ENCODE peak calls at places on chromosomes 5 and 9, in eight cellular contexts. P, O, X, G, I, T, J and R are unnamed samples.

GRCh38 chr9:18721267-18722079 is 247.5 kb downstream of the ADAMTSL1 start:
- DNase-seq in P (no peak), O (no peak), X (no peak), G (no peak), I (no peak), T (no peak), J (peak; percentile 20), R (no peak)

GRCh38 chr5:91206734-91207133 is 176.4 kb downstream of the ARRDC3 start:
- DNase-seq in P (no peak), O (peak; percentile 90), X (no peak), G (no peak), I (no peak), T (no peak), J (no peak), R (no peak)

GRCh38 chr5:39906146-39906545 is 481.4 kb upstream of the DAB2 start:
- DNase-seq in P (no peak), O (no peak), X (no peak), G (no peak), I (no peak), T (no peak), J (no peak), R (no peak)

GRCh38 chr5:82330921-82331320 is 52.8 kb upstream of the RPS23 start:
- DNase-seq in P (no peak), O (no peak), X (no peak), G (no peak), I (no peak), T (no peak), J (no peak), R (no peak)

GRCh38 chr5:83563631-83564030 is 92.1 kb downstream of the VCAN start:
- DNase-seq in P (no peak), O (no peak), X (no peak), G (no peak), I (no peak), T (no peak), J (peak; percentile 63), R (no peak)

GRCh38 chr5:69217154-69217731 is 17.4 kb upstream of the CDK7 start:
- DNase-seq in P (peak; percentile 97), O (no peak), X (no peak), G (no peak), I (no peak), T (no peak), J (no peak), R (no peak)

GRCh38 chr5:34057569-34057968 is 14.6 kb upstream of the C1QTNF3 start:
- DNase-seq in P (no peak), O (no peak), X (no peak), G (no peak), I (no peak), T (no peak), J (no peak), R (no peak)

GRCh38 chr5:4156889-4157288 is 561.3 kb downstream of the IRX1 start:
- DNase-seq in P (no peak), O (no peak), X (no peak), G (no peak), I (no peak), T (no peak), J (no peak), R (no peak)

GRCh38 chr5:134846641-134846960 is 833 bp downstream of the C5orf24 start:
- DNase-seq in P (no peak), O (no peak), X (no peak), G (no peak), I (no peak), T (no peak), J (peak; percentile 24), R (no peak)

GRCh38 chr5:152864447-152864846 is 459.4 kb upstream of the NMUR2 start:
- DNase-seq in P (no peak), O (no peak), X (no peak), G (no peak), I (no peak), T (no peak), J (no peak), R (no peak)

GRCh38 chr9:137301086-137301947 is 754 bp downstream of the NRARP start:
- DNase-seq in P (peak; percentile 65), O (peak; percentile 39), X (no peak), G (peak; percentile 58), I (peak; percentile 27), T (peak; percentile 58), J (peak; percentile 83), R (no peak)

GRCh38 chr9:22054076-22054475 is 45.0 kb upstream of the CDKN2B start:
- DNase-seq in P (no peak), O (peak; percentile 22), X (no peak), G (no peak), I (no peak), T (no peak), J (no peak), R (no peak)

GRCh38 chr5:68288756-68289134 is 73.2 kb downstream of the PIK3R1 start:
- DNase-seq in P (peak; percentile 24), O (no peak), X (peak; percentile 69), G (peak; percentile 51), I (peak; percentile 24), T (no peak), J (peak; percentile 23), R (no peak)

GRCh38 chr5:170896779-170897178 is 35.0 kb downstream of the RANBP17 start:
- DNase-seq in P (peak; percentile 42), O (peak; percentile 18), X (no peak), G (no peak), I (no peak), T (peak; percentile 44), J (peak; percentile 13), R (no peak)

GRCh38 chr5:16768184-16768583 is 151.4 kb upstream of the RETREG1 start:
- DNase-seq in P (no peak), O (no peak), X (no peak), G (no peak), I (no peak), T (no peak), J (no peak), R (no peak)

GRCh38 chr5:14628346-14628745 is 36.2 kb upstream of the OTULIN start:
- DNase-seq in P (peak; percentile 29), O (peak; percentile 64), X (no peak), G (no peak), I (peak; percentile 23), T (no peak), J (peak; percentile 77), R (peak; percentile 27)

GRCh38 chr5:1420211-1421195 is 24.7 kb downstream of the SLC6A3 start:
- DNase-seq in P (no peak), O (no peak), X (peak; percentile 35), G (peak; percentile 11), I (no peak), T (peak; percentile 25), J (no peak), R (no peak)

GRCh38 chr5:1421521-1422341 is 23.5 kb downstream of the SLC6A3 start:
- DNase-seq in P (no peak), O (no peak), X (peak; percentile 53), G (peak; percentile 37), I (no peak), T (peak; percentile 32), J (no peak), R (no peak)

GRCh38 chr5:1428107-1428506 is 17.1 kb downstream of the SLC6A3 start:
- DNase-seq in P (no peak), O (no peak), X (no peak), G (no peak), I (no peak), T (no peak), J (no peak), R (no peak)

GRCh38 chr5:1423901-1424603 is 21.2 kb downstream of the SLC6A3 start:
- DNase-seq in P (no peak), O (no peak), X (no peak), G (peak; percentile 22), I (no peak), T (peak; percentile 28), J (no peak), R (no peak)

DNA sequence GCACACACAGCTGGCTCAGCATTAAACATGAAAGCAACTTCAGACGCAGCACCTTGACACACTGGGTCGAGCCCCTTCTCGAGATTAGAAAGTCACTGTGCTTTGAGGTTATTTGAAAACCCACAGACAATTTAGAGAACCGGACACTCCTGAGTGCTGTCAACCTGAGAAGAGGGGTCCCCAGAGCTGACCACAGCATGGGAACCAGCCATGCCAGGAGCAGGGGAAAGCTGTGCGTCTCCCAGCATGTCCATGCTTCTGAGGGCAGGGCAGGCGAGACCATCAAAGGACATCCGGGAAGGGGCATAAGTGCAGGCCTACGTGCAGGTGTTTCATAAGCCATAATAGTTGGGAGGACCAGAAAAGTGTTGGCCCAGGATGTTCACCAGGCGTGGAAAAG is 20.5 kb downstream of the SLC6A3 start:
- DNase-seq in P (no peak), O (no peak), X (no peak), G (peak; percentile 3), I (no peak), T (no peak), J (no peak), R (no peak)
- H3K9me3 ChIP-seq in P (peaks cover 15% of the 10 kb centered on the region), O (peaks cover 16% of the 10 kb centered on the region), X (peaks cover 3% of the 10 kb centered on the region), G (peaks cover 24% of the 10 kb centered on the region), I (peaks cover under 1% of the 10 kb centered on the region), T (peaks cover 20% of the 10 kb centered on the region), J (peaks cover 8% of the 10 kb centered on the region), R (peaks cover 47% of the 10 kb centered on the region)

DNA sequence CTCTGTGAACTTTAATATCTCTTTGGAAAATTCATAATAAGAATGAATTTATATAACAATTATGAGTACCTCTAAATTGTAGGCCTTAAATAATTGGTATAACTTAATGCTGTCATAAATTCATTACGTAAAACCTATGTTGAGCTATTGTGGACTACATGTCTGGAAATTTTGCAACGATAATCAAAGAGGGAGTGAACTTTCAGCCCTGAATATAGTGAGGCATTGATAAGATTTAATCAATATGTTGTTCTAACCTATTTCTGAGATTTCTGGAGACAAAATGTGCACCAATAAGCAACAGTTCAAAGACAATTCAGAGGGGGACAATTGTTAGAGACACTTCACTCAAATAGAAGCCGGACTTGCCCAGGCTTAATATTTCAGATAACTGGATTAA is 499.4 kb downstream of the ELAVL2 start:
- DNase-seq in P (no peak), O (no peak), X (no peak), G (no peak), I (no peak), T (no peak), J (no peak), R (no peak)
- H3K27me3 ChIP-seq in P (no peaks in the 10 kb centered on the region), O (no peaks in the 10 kb centered on the region), X (no peaks in the 10 kb centered on the region), G (no peaks in the 10 kb centered on the region), I (no peaks in the 10 kb centered on the region), T (no peaks in the 10 kb centered on the region), J (no peaks in the 10 kb centered on the region), R (no peaks in the 10 kb centered on the region)

DNA sequence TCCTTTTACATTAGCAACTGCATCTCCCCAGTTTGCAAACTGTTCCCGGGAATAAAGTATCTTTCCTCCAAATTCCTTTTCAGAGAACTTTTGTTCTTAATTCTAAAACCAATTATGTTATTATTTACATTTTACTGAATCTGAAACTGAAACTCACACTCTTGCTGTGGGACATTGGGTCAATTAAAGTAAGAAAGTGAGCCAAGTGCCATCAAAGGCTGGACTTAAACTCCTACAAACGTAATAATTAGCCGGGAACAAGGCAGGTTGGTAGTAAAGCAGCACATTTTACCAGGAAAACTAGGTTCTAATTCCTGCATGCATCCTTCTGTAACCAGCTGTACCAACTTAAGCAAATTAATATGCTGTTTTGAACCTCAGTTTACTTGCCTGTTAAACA is 328.2 kb upstream of the ZNF462 start:
- DNase-seq in P (no peak), O (no peak), X (no peak), G (no peak), I (no peak), T (no peak), J (no peak), R (no peak)
- TF ChIP-seq CTCF in P (no peak), O (no peak), X (no peak), G (no peak), I (no peak), T (no peak), J (no peak), R (no peak)

DNA sequence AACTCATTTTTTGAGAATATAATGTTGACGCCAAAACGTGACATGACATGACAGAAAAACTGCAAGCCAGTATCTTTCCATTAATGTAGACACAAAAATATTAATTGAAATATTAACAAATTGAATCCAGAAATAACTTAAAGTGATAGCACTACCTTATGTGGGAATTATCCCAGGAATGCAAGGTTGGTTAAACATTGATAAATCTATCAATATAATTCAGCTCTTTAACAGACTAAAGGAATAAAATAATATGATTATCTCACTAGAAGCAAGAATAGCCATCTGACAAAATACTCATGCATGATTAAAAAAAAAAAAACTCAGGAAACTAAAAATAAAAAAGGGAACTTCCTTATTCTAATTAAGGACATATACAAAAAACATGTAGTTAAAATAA is 6.8 kb downstream of the ZNF510 start:
- DNase-seq in P (no peak), O (no peak), X (no peak), G (no peak), I (no peak), T (no peak), J (no peak), R (no peak)
- H3K9me3 ChIP-seq in P (peaks cover 25% of the 10 kb centered on the region), O (peaks cover 18% of the 10 kb centered on the region), X (peaks cover 6% of the 10 kb centered on the region), G (peaks cover 57% of the 10 kb centered on the region), I (peaks cover 18% of the 10 kb centered on the region), T (peaks cover 60% of the 10 kb centered on the region), J (peaks cover 61% of the 10 kb centered on the region), R (peaks cover 19% of the 10 kb centered on the region)